ENCODE peak calls at places on chromosome 7, in nine cellular contexts. I is HFF-Myc, E is A549, W is GM12865, X is HFFc6, N is neural crest cell, V is dorsolateral prefrontal cortex, A is D721Med, K is fibroblast of mammary gland. G is an unnamed sample.

GRCh38 chr7:66099232-66099550 is 15.5 kb upstream of the CRCP start:
- DNase-seq in X (no peak), K (peak), N (no peak), V (no peak), I (no peak), W (no peak), A (no peak), E (no peak), G (no peak)

GRCh38 chr7:3527496-3528124 is 226.6 kb downstream of the SDK1 start:
- DNase-seq in K (no peak), X (no peak), N (no peak), V (no peak), W (no peak), I (no peak), A (no peak), E (no peak), G (no peak)

GRCh38 chr7:1124164-1124563 is 35.8 kb downstream of the ZFAND2A start:
- DNase-seq in K (peak), A (no peak), V (no peak), E (no peak), X (no peak), N (no peak), I (no peak), W (no peak), G (no peak)

GRCh38 chr7:16638282-16639265 is 7.0 kb downstream of the ANKMY2 start:
- DNase-seq in X (no peak), K (no peak), N (no peak), W (no peak), I (no peak), E (no peak), V (no peak), A (no peak), G (no peak)

GRCh38 chr7:129757991-129758390 is 146.5 kb downstream of the NRF1 start:
- DNase-seq in V (peak), X (no peak), W (no peak), E (no peak), I (no peak), N (no peak), K (no peak), A (no peak), G (no peak)

GRCh38 chr7:69803699-69804516 is 205.6 kb downstream of the AUTS2 start:
- DNase-seq in E (no peak), W (peak), A (no peak), N (no peak), X (no peak), V (no peak), K (no peak), I (no peak), G (no peak)

GRCh38 chr7:134179321-134179720 is 52.2 kb downstream of the LRGUK start:
- DNase-seq in X (no peak), W (no peak), A (no peak), V (no peak), E (no peak), I (no peak), N (no peak), K (no peak), G (no peak)

GRCh38 chr7:24283900-24284698 is at the start of gene NPY:
- DNase-seq in N (peak), A (no peak), E (no peak), I (no peak), W (peak), V (no peak), X (no peak), K (no peak), G (no peak)

GRCh38 chr7:111089822-111090426 is 1.0 kb upstream of the LRRN3 start:
- DNase-seq in I (no peak), W (peak), A (peak), V (no peak), N (no peak), K (peak), E (peak), X (peak), G (peak)

GRCh38 chr7:121620206-121620605 is 224.1 kb upstream of the FAM3C start:
- DNase-seq in E (no peak), W (no peak), X (no peak), A (no peak), N (no peak), K (no peak), I (no peak), V (no peak), G (no peak)

GRCh38 chr7:134820295-134820694 is 40.9 kb downstream of the CALD1 start:
- DNase-seq in A (no peak), X (no peak), V (no peak), I (no peak), K (no peak), N (no peak), E (no peak), W (no peak), G (no peak)

GRCh38 chr7:25009271-25009670 is 29.3 kb upstream of the OSBPL3 start:
- DNase-seq in E (no peak), A (no peak), K (peak), X (peak), I (peak), N (no peak), W (no peak), V (no peak), G (peak)

GRCh38 chr7:69109131-69109740 is 489.0 kb upstream of the AUTS2 start:
- DNase-seq in I (no peak), X (no peak), W (no peak), E (no peak), K (no peak), A (no peak), N (no peak), V (no peak), G (no peak)

DNA sequence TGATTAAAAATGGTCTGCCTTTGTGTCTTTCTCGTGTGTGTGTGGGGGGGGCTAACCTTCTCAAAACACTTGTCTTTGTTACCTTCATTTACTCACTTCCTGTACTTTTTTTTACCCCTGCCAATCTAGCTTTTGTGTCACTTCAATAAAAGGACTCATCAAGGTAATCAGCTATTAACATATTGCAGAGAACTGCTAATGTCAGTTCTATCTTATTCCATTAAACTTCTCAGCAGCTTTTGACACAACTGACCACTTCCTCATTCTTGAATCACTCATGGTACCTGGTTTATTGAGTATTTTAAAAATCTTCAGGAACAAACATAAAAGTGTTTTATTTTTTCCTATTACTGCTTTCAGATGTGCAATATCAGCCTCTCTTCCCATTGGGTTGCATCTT is 59.8 kb downstream of the SLC25A40 start:
- DNase-seq in N (no peak), K (no peak), W (no peak), V (no peak), A (no peak), I (no peak), E (no peak), X (no peak), G (no peak)
- TF ChIP-seq CTCF in N (no peak), K (no peak), W (no peak), V (no peak), A (no peak), I (no peak), E (no peak), X (no peak), G (no peak)

GRCh38 chr7:142709921-142710320 is 39.4 kb upstream of the PRSS1 start:
- DNase-seq in I (no peak), W (no peak), N (no peak), E (no peak), V (no peak), X (no peak), A (no peak), K (no peak), G (no peak)

GRCh38 chr7:142712617-142712957 is 36.7 kb upstream of the PRSS1 start:
- DNase-seq in I (no peak), W (no peak), K (no peak), N (no peak), X (no peak), A (no peak), V (no peak), E (no peak), G (no peak)

GRCh38 chr7:142711196-142711595 is 38.1 kb upstream of the PRSS1 start:
- DNase-seq in N (no peak), X (no peak), K (no peak), E (no peak), A (no peak), W (no peak), V (no peak), I (no peak), G (no peak)

GRCh38 chr7:142714375-142714774 is 34.9 kb upstream of the PRSS1 start:
- DNase-seq in N (no peak), E (no peak), X (no peak), V (no peak), A (no peak), I (no peak), W (peak), K (no peak), G (no peak)

DNA sequence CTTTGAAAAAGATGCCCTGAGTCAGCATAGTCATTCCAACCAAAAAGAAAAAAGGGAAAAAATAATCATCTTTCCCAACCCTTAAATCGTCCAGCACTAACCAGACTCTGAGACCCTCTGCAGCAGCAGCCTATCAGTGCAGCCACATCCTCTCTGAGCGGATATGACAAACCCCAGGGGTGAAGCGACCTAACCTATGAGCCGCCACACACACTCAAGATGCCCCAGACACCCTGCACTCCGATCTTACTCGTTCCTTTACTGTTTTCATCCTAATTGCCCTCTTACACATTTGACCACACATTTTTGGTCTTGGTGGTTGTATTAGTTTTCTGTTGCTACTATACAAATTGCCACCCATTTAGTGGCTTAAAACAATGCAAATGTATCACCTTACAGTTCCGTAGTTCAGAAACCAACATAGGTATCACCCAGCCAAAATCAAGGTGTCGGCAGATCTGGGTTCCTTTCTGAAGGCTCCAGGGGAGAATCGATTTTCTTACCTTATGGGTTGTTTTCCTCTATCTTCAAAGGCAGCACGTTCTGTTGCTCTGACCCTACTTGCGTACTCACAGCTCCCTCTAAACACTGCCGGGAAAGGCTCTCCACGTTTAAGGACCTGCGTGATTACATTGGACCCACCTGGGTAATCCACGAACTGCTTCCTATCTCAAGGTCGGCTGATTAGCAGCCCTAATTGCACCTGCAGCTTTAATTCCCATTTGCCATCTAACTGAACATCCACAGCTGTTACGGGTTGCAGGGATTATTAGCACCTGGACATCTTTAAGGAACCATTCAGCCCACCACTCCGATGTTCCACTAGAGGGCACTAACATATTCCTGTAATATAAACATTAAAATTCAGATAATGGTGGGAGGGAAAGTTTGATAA is 37.3 kb upstream of the PRSS1 start:
- DNase-seq in X (peak), K (peak), I (peak), A (no peak), E (peak), W (peak), N (no peak), V (no peak), G (peak)
- TF ChIP-seq CTCF in X (peak), K (peak), I (peak), A (peak), E (peak), W (peak), N (peak), V (peak), G (peak)

DNA sequence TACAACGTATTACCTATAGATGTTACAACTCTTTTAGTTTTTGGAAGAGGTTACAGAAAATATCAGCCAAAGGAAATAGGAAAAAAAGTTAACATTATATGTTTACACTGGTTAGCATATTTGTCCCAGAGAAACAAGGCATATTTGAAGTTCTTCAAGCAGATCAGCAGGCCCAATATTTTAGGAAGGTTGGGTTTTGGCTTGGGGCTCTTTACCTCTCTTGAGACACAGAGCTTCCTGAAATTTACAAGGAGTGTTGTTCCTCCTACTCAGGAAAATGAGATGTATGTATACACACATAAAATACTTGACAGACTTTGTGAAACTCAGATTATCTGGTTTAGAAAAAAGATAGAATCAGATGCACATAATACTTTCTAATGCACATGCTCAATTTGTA is 323.6 kb downstream of the HGF start:
- DNase-seq in K (no peak), N (no peak), W (no peak), A (no peak), E (no peak), I (no peak), V (no peak), X (no peak), G (no peak)
- TF ChIP-seq CTCF in K (no peak), N (no peak), W (no peak), A (no peak), E (no peak), I (no peak), V (no peak), X (no peak), G (no peak)

GRCh38 chr7:105387621-105388372 is 924 bp downstream of the SRPK2 start:
- DNase-seq in W (peak), N (peak), A (peak), E (peak), X (peak), K (peak), V (peak), I (no peak), G (peak)
- TF ChIP-seq CTCF in W (no peak), N (peak), A (peak), E (no peak), X (peak), K (no peak), V (peak), I (no peak), G (no peak)

GRCh38 chr7:79736418-79736817 is 283.0 kb upstream of the MAGI2 start:
- DNase-seq in E (no peak), I (no peak), X (no peak), W (no peak), N (no peak), V (no peak), K (no peak), A (no peak), G (no peak)

GRCh38 chr7:79740076-79740475 is 286.6 kb upstream of the MAGI2 start:
- DNase-seq in A (no peak), V (no peak), N (no peak), W (no peak), I (no peak), E (no peak), X (no peak), K (no peak), G (no peak)

DNA sequence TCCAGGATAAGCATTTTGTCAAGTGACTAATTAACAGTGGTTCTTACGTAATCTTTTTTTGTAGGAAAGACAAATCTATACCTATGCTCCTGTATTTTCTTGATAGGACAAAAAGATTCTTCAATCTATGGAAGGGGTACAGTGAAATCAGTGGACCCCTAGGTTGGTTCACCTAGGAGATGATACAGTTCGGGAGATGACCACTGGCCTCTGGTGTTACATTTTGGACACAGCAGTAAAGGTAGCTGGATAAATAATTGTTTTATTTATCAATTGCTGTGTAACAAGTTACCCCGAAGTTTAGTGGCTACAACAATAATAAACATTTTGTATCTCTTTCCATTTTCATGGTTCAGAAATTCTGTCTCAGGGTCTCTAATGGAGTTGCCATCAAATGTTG is 288.2 kb upstream of the MAGI2 start:
- DNase-seq in N (no peak), V (no peak), W (no peak), E (no peak), X (no peak), K (peak), A (no peak), I (no peak), G (no peak)
- TF ChIP-seq CTCF in N (peak), V (peak), W (no peak), E (peak), X (peak), K (peak), A (no peak), I (peak), G (peak)

DNA sequence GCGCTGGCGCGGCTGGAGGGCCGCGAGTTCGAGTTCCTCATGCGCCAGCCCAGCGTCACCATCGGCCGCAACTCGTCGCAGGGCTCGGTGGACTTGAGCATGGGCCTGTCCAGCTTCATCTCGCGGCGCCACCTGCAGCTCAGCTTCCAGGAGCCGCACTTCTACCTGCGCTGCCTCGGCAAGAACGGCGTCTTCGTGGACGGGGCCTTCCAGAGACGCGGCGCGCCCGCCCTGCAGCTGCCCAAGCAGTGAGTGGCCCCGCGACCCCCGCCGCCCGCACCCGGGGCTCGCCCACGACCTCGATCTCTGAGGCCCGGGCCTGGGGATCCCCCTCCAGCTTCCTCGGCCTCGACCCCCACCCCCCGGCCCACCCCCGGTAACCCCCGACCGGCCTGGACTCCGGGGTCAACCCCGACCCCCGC is 537 bp downstream of the FOXK1 start:
- DNase-seq in E (no peak), A (no peak), W (peak), V (peak), N (no peak), I (no peak), X (peak), K (no peak), G (peak)
- TF ChIP-seq CTCF in E (peak), A (no peak), W (no peak), V (no peak), N (no peak), I (no peak), X (no peak), K (no peak), G (no peak)

DNA sequence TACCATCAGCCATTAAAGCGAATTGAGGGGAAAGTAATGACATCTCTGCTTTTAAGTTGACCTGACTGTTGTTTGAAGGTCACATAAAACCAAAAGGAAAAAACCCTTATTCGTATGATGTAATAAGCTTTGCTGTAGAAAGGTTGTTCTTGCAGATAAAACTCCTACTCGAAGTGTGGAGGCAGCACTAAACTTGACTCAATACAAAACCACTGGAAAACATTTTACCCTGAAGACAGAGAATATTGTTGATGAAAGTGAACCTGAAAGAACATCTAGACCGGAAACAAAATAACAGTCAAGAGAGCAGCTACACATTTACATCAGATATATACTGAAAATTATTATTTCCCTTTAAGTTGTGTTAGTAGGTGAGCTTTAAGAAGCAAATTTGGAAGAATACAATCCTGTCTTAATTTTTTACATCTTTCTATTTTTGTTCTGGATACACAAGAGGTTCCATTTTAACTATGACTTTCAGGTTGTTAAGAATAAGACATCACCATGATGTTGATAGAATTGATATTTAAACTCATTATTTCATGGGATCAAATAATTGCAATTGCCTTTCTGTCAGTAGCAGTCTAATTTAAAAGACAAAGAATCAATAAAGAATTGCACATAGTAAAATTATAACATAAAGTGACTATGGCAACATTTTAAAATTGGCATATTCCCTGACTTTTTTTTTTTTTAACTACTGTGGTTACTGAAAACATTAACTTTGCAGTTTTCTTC is 6.4 kb downstream of the ETV1 start:
- DNase-seq in N (no peak), W (no peak), I (no peak), K (peak), V (no peak), A (no peak), E (no peak), X (no peak), G (no peak)
- TF ChIP-seq CTCF in N (no peak), W (no peak), I (no peak), K (no peak), V (no peak), A (no peak), E (no peak), X (no peak), G (no peak)

DNA sequence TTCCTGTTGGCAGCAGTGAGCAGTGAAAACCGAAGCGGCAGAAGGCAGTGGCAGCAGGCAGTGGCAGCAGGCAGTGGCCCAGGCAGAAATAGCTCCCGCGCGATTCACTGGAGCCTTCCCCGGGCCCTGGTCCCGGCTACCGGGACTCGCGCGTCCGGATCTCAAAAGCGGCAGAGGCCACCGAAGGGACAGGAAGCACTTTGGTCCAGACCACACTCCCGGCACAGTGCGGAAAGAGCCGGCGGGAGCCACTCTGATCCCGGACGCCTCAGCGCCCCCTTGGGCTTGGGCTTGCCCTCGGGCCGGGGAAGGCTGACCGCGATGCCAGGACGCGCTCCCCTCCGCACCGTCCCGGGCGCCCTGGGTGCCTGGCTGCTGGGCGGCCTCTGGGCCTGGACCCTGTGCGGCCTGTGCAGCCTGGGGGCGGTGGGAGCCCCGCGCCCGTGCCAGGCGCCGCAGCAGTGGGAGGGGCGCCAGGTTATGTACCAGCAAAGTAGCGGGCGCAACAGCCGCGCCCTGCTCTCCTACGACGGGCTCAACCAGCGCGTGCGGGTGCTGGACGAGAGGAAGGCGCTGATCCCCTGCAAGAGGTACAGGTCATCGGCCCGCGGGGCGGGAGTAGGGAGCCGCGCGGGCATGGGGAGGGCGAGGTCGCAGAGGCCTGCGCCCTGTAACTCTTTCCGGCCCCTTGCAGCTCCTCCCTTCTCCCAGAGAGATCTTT is at the start of gene EPDR1:
- DNase-seq in A (no peak), E (peak), I (no peak), W (peak), N (peak), V (peak), X (no peak), K (no peak), G (no peak)
- TF ChIP-seq CTCF in A (peak), E (peak), I (no peak), W (peak), N (peak), V (peak), X (no peak), K (no peak), G (no peak)

G was measured in MCF 10A.